ENCODE peak calls at places on chromosome 15, in four cellular contexts. S is stimulated activated naive CD4-positive, alpha-beta T cell treated with Interleukin-2 at 50 U/mL for 16 hours; E is CD8-positive, alpha-beta T cell; O is OCI-LY7. C is an unnamed sample.

GRCh38 chr15:31083394-31083790 is 18.1 kb downstream of the TRPM1 start:
- DNase-seq in S (no peak), E (no peak), O (no peak), C (no peak)

GRCh38 chr15:45231864-45232562 is 20.0 kb upstream of the SLC28A2 start:
- DNase-seq in S (no peak), E (no peak), O (no peak), C (no peak)

GRCh38 chr15:65101418-65101890 is 13.5 kb downstream of the UBAP1L start:
- DNase-seq in S (peak; percentile 20), E (peak; percentile 8), O (peak; percentile 49), C (peak; percentile 26)

GRCh38 chr15:94000603-94001002 is 230.8 kb upstream of the MCTP2 start:
- DNase-seq in S (no peak), E (no peak), O (no peak), C (no peak)

GRCh38 chr15:65979316-65979715 is 110.0 kb downstream of the RAB11A start:
- DNase-seq in S (no peak), E (no peak), O (peak; percentile 49), C (no peak)

GRCh38 chr15:89632563-89633430 is 22.5 kb downstream of the KIF7 start:
- DNase-seq in S (no peak), E (no peak), O (no peak), C (no peak)

GRCh38 chr15:62758126-62758951 is 284.2 kb upstream of the TPM1 start:
- DNase-seq in S (no peak), E (no peak), O (no peak), C (no peak)

GRCh38 chr15:31261266-31262142 is 65.1 kb upstream of the KLF13 start:
- DNase-seq in S (no peak), E (no peak), O (no peak), C (no peak)

GRCh38 chr15:39411102-39411989 is 169.5 kb upstream of the THBS1 start:
- DNase-seq in S (no peak), E (no peak), O (no peak), C (no peak)

GRCh38 chr15:28164876-28165275 is 65.8 kb upstream of the OCA2 start:
- DNase-seq in S (no peak), E (no peak), O (no peak), C (no peak)

GRCh38 chr15:81087121-81087520 is 46.9 kb upstream of the CFAP161 start:
- DNase-seq in S (no peak), E (no peak), O (no peak), C (no peak)